ENCODE peak calls at places on chromosomes 11 and 22, in nine cellular contexts. One of them, this sample, is unnamed.

GRCh38 chr11:9273430-9274336 is 8.5 kb upstream of the DENND5A start:
- DNase-seq in neural progenitor cell: no peak
- DNase-seq in fibroblast of lung: peak
- DNase-seq in kidney: no peak
- DNase-seq in PC-3: no peak
- DNase-seq in keratinocyte: no peak
- DNase-seq in neuronal stem cell: no peak
- DNase-seq in astrocyte: peak
- DNase-seq in DND-41: no peak
- DNase-seq in this sample: peak

GRCh38 chr22:26713823-26714449 is 56.5 kb downstream of the MIAT start:
- DNase-seq in DND-41: no peak
- DNase-seq in PC-3: no peak
- DNase-seq in kidney: no peak
- DNase-seq in keratinocyte: no peak
- DNase-seq in neuronal stem cell: no peak
- DNase-seq in fibroblast of lung: peak
- DNase-seq in astrocyte: peak
- DNase-seq in neural progenitor cell: no peak
- DNase-seq in this sample: no peak

GRCh38 chr22:28269277-28269676 is 350.2 kb upstream of the PITPNB start:
- DNase-seq in kidney: no peak
- DNase-seq in PC-3: no peak
- DNase-seq in neuronal stem cell: no peak
- DNase-seq in keratinocyte: no peak
- DNase-seq in DND-41: no peak
- DNase-seq in astrocyte: no peak
- DNase-seq in fibroblast of lung: no peak
- DNase-seq in neural progenitor cell: no peak
- DNase-seq in this sample: no peak

GRCh38 chr11:27882066-27882697 is 181.9 kb upstream of the BDNF start:
- DNase-seq in neuronal stem cell: no peak
- DNase-seq in neural progenitor cell: no peak
- DNase-seq in DND-41: no peak
- DNase-seq in fibroblast of lung: peak
- DNase-seq in kidney: no peak
- DNase-seq in keratinocyte: no peak
- DNase-seq in PC-3: peak
- DNase-seq in astrocyte: peak
- DNase-seq in this sample: no peak

GRCh38 chr22:11042116-11042515 is 4485.9 kb upstream of the OR11H1 start:
- DNase-seq in astrocyte: no peak
- DNase-seq in kidney: no peak
- DNase-seq in neuronal stem cell: no peak
- DNase-seq in DND-41: no peak
- DNase-seq in neural progenitor cell: no peak
- DNase-seq in keratinocyte: no peak
- DNase-seq in fibroblast of lung: no peak
- DNase-seq in PC-3: no peak
- DNase-seq in this sample: no peak

GRCh38 chr11:44088871-44089270 is 6.6 kb upstream of the EXT2 start:
- DNase-seq in kidney: no peak
- DNase-seq in astrocyte: no peak
- DNase-seq in PC-3: no peak
- DNase-seq in DND-41: no peak
- DNase-seq in neuronal stem cell: no peak
- DNase-seq in fibroblast of lung: no peak
- DNase-seq in neural progenitor cell: no peak
- DNase-seq in keratinocyte: no peak
- DNase-seq in this sample: no peak

GRCh38 chr11:65131895-65132237 is 2.5 kb downstream of the SYVN1 start:
- DNase-seq in fibroblast of lung: no peak
- DNase-seq in keratinocyte: no peak
- DNase-seq in astrocyte: no peak
- DNase-seq in neural progenitor cell: no peak
- DNase-seq in kidney: no peak
- DNase-seq in neuronal stem cell: no peak
- DNase-seq in PC-3: no peak
- DNase-seq in DND-41: no peak
- DNase-seq in this sample: no peak

GRCh38 chr11:118338637-118339061 is 3.9 kb downstream of the CD3D start:
- DNase-seq in kidney: peak
- DNase-seq in keratinocyte: peak
- DNase-seq in DND-41: peak
- DNase-seq in PC-3: no peak
- DNase-seq in fibroblast of lung: no peak
- DNase-seq in neuronal stem cell: no peak
- DNase-seq in neural progenitor cell: no peak
- DNase-seq in astrocyte: no peak
- DNase-seq in this sample: peak

GRCh38 chr11:122287401-122287800 is 171.4 kb upstream of the BLID start:
- DNase-seq in keratinocyte: no peak
- DNase-seq in kidney: no peak
- DNase-seq in neuronal stem cell: no peak
- DNase-seq in fibroblast of lung: no peak
- DNase-seq in neural progenitor cell: peak
- DNase-seq in astrocyte: no peak
- DNase-seq in DND-41: peak
- DNase-seq in PC-3: no peak
- DNase-seq in this sample: no peak

GRCh38 chr11:45922425-45923082 is at the start of gene LARGE2:
- DNase-seq in neural progenitor cell: peak
- DNase-seq in fibroblast of lung: no peak
- DNase-seq in astrocyte: no peak
- DNase-seq in keratinocyte: no peak
- DNase-seq in PC-3: peak
- DNase-seq in kidney: peak
- DNase-seq in neuronal stem cell: peak
- DNase-seq in DND-41: no peak
- DNase-seq in this sample: no peak

GRCh38 chr22:38398609-38399401 is 56.2 kb downstream of the KCNJ4 start:
- DNase-seq in kidney: peak
- DNase-seq in neuronal stem cell: peak
- DNase-seq in fibroblast of lung: peak
- DNase-seq in keratinocyte: no peak
- DNase-seq in DND-41: peak
- DNase-seq in astrocyte: peak
- DNase-seq in PC-3: peak
- DNase-seq in neural progenitor cell: peak
- DNase-seq in this sample: peak

GRCh38 chr22:41471606-41472005 is 2.7 kb downstream of the ACO2 start:
- DNase-seq in PC-3: no peak
- DNase-seq in kidney: no peak
- DNase-seq in neural progenitor cell: no peak
- DNase-seq in neuronal stem cell: no peak
- DNase-seq in keratinocyte: no peak
- DNase-seq in fibroblast of lung: no peak
- DNase-seq in DND-41: no peak
- DNase-seq in astrocyte: no peak
- DNase-seq in this sample: no peak

GRCh38 chr11:35856756-35857155 is 87.1 kb upstream of the LDLRAD3 start:
- DNase-seq in keratinocyte: no peak
- DNase-seq in DND-41: no peak
- DNase-seq in fibroblast of lung: no peak
- DNase-seq in astrocyte: no peak
- DNase-seq in neuronal stem cell: no peak
- DNase-seq in PC-3: no peak
- DNase-seq in kidney: no peak
- DNase-seq in neural progenitor cell: no peak
- DNase-seq in this sample: no peak

GRCh38 chr11:79501688-79502087 is 60.9 kb upstream of the TENM4 start:
- DNase-seq in DND-41: no peak
- DNase-seq in PC-3: no peak
- DNase-seq in keratinocyte: no peak
- DNase-seq in neural progenitor cell: no peak
- DNase-seq in fibroblast of lung: no peak
- DNase-seq in kidney: no peak
- DNase-seq in astrocyte: no peak
- DNase-seq in neuronal stem cell: no peak
- DNase-seq in this sample: no peak

GRCh38 chr22:29209624-29209929 is 3.9 kb downstream of the EMID1 start:
- DNase-seq in keratinocyte: no peak
- DNase-seq in fibroblast of lung: no peak
- DNase-seq in PC-3: peak
- DNase-seq in kidney: no peak
- DNase-seq in DND-41: no peak
- DNase-seq in neural progenitor cell: no peak
- DNase-seq in astrocyte: no peak
- DNase-seq in neuronal stem cell: no peak
- DNase-seq in this sample: no peak

GRCh38 chr11:65639623-65640482 is 2.0 kb downstream of the SIPA1 start:
- DNase-seq in fibroblast of lung: no peak
- DNase-seq in neuronal stem cell: no peak
- DNase-seq in PC-3: no peak
- DNase-seq in neural progenitor cell: no peak
- DNase-seq in astrocyte: no peak
- DNase-seq in keratinocyte: no peak
- DNase-seq in kidney: peak
- DNase-seq in DND-41: peak
- DNase-seq in this sample: no peak

GRCh38 chr11:117842131-117842941 is 17.8 kb upstream of the FXYD2 start:
- DNase-seq in DND-41: no peak
- DNase-seq in neuronal stem cell: no peak
- DNase-seq in neural progenitor cell: no peak
- DNase-seq in fibroblast of lung: no peak
- DNase-seq in PC-3: no peak
- DNase-seq in astrocyte: no peak
- DNase-seq in kidney: peak
- DNase-seq in keratinocyte: no peak
- DNase-seq in this sample: peak

GRCh38 chr11:16604784-16605439 is 133.5 kb upstream of the C11orf58 start:
- DNase-seq in DND-41: no peak
- DNase-seq in fibroblast of lung: peak
- DNase-seq in astrocyte: peak
- DNase-seq in keratinocyte: no peak
- DNase-seq in kidney: peak
- DNase-seq in PC-3: no peak
- DNase-seq in neuronal stem cell: peak
- DNase-seq in neural progenitor cell: peak
- DNase-seq in this sample: peak

GRCh38 chr11:63491240-63491587 is 247 bp upstream of the PLAAT5 start:
- DNase-seq in kidney: no peak
- DNase-seq in fibroblast of lung: no peak
- DNase-seq in keratinocyte: no peak
- DNase-seq in DND-41: no peak
- DNase-seq in neural progenitor cell: no peak
- DNase-seq in astrocyte: no peak
- DNase-seq in neuronal stem cell: no peak
- DNase-seq in PC-3: no peak
- DNase-seq in this sample: no peak
- H3K4me3 ChIP-seq in kidney: peak
- H3K4me3 ChIP-seq in fibroblast of lung: peak
- H3K4me3 ChIP-seq in keratinocyte: peak
- H3K4me3 ChIP-seq in DND-41: no peak
- H3K4me3 ChIP-seq in neural progenitor cell: peak
- H3K4me3 ChIP-seq in astrocyte: peak
- H3K4me3 ChIP-seq in neuronal stem cell: peak
- H3K4me3 ChIP-seq in PC-3: no peak
- H3K4me3 ChIP-seq in this sample: no peak

DNA sequence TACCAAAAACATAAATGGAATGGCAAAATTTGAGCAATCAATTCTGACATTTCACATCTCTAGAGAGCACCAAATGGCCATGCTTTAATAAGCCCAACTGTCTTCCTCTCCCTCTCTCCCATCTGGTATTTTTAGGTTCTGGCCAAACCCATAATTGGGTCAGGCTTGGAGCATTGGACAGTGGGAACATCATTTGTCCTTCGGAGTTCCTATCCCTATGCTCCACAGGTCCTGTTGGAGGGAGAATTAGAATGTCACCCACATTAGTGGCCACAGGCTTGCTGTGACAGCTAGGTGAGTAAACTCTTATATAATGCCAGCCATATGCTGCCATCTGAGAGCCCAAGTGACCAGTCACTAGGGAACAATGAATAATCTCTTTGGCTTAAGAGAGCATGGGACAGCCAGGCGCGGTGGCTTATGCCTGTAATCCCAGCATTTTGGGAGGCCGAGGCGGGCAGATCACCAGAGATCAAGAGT is 251.0 kb upstream of the CCDC90B start:
- DNase-seq in PC-3: no peak
- DNase-seq in neuronal stem cell: no peak
- DNase-seq in DND-41: no peak
- DNase-seq in kidney: no peak
- DNase-seq in neural progenitor cell: no peak
- DNase-seq in astrocyte: no peak
- DNase-seq in keratinocyte: no peak
- DNase-seq in fibroblast of lung: no peak
- DNase-seq in this sample: no peak
- H3K9ac ChIP-seq in PC-3: no peak
- H3K9ac ChIP-seq in neuronal stem cell: no peak
- H3K9ac ChIP-seq in DND-41: no peak
- H3K9ac ChIP-seq in kidney: no peak
- H3K9ac ChIP-seq in neural progenitor cell: no peak
- H3K9ac ChIP-seq in astrocyte: no peak
- H3K9ac ChIP-seq in keratinocyte: no peak
- H3K9ac ChIP-seq in fibroblast of lung: no peak
- H3K9ac ChIP-seq in this sample: no peak

DNA sequence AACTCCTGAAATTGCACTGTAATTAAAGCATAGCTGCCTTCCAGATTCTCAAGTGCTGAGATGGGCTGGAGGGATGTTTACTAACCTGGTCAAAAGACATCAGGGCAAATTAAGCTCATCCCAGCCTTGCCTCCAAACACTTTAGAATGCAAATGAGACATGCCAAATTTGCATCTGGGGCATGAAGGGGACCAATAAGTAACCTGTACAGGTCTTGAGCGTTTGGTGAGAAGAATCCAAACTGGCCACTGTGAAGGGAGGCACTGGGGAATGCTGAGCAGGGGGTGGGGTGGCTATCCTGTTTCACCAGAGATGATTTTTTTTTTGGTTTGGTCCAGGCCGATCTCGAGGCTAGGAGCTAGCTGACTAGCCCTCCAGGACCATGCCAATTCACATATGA is 38.3 kb upstream of the ADA2 start:
- DNase-seq in neuronal stem cell: no peak
- DNase-seq in kidney: no peak
- DNase-seq in PC-3: no peak
- DNase-seq in fibroblast of lung: no peak
- DNase-seq in DND-41: no peak
- DNase-seq in astrocyte: no peak
- DNase-seq in keratinocyte: no peak
- DNase-seq in neural progenitor cell: peak
- DNase-seq in this sample: no peak
- H3K4me3 ChIP-seq in neuronal stem cell: peak
- H3K4me3 ChIP-seq in kidney: peak
- H3K4me3 ChIP-seq in PC-3: no peak
- H3K4me3 ChIP-seq in fibroblast of lung: no peak
- H3K4me3 ChIP-seq in DND-41: peak
- H3K4me3 ChIP-seq in astrocyte: no peak
- H3K4me3 ChIP-seq in keratinocyte: no peak
- H3K4me3 ChIP-seq in neural progenitor cell: peak
- H3K4me3 ChIP-seq in this sample: no peak

DNA sequence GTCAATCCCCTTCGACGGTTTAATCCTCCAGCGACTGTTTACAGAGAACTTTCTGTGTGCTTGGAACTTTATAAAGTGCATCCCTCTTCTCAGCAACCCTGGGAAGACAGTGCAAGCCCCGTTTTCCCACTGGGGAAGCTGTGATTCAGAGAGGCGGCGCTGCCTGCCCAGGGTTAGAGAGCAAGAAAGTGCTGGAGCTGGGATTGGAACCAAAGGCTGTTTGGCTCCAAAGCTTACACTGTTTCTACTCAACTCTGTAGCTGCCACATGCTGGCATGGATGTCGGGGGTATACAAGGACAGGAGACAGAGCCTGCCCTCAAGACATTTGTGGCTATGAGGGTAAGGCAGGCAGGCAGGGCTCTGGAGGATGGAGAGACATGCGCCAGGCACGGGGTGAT is 13.0 kb downstream of the FBLN1 start:
- DNase-seq in astrocyte: no peak
- DNase-seq in keratinocyte: no peak
- DNase-seq in neuronal stem cell: no peak
- DNase-seq in fibroblast of lung: no peak
- DNase-seq in neural progenitor cell: no peak
- DNase-seq in PC-3: no peak
- DNase-seq in kidney: no peak
- DNase-seq in DND-41: no peak
- DNase-seq in this sample: no peak
- H3K9ac ChIP-seq in astrocyte: peak
- H3K9ac ChIP-seq in keratinocyte: no peak
- H3K9ac ChIP-seq in neuronal stem cell: peak
- H3K9ac ChIP-seq in fibroblast of lung: no peak
- H3K9ac ChIP-seq in neural progenitor cell: peak
- H3K9ac ChIP-seq in PC-3: no peak
- H3K9ac ChIP-seq in kidney: no peak
- H3K9ac ChIP-seq in DND-41: no peak
- H3K9ac ChIP-seq in this sample: no peak